ENCODE peak calls at places on chromosomes 6 and 20, in six cellular contexts. Q is ascending aorta, B is sigmoid colon, P is IMR-90, A is cardiac muscle cell, W is uterus. F is an unnamed sample.

GRCh38 chr6:26159417-26160273 is 72.4 kb downstream of the HFE start:
- DNase-seq in Q (no peak), B (no peak), P (no peak), A (peak; percentile 38), W (no peak), F (no peak)

GRCh38 chr20:47493954-47494293 is 7.8 kb upstream of the NCOA3 start:
- DNase-seq in Q (no peak), B (no peak), P (no peak), A (no peak), W (no peak), F (no peak)

GRCh38 chr6:2764610-2765165 is 505 bp upstream of the WRNIP1 start:
- DNase-seq in Q (peak; percentile 82), B (peak; percentile 75), P (peak; percentile 70), A (peak; percentile 82), W (peak; percentile 46), F (peak; percentile 59)

GRCh38 chr20:47558295-47558694 is 56.6 kb downstream of the NCOA3 start:
- DNase-seq in Q (no peak), B (no peak), P (no peak), A (no peak), W (no peak), F (no peak)

GRCh38 chr20:17771206-17772004 is 71.6 kb downstream of the BANF2 start:
- DNase-seq in Q (no peak), B (no peak), P (no peak), A (no peak), W (no peak), F (no peak)

GRCh38 chr6:53984163-53984562 is 127.1 kb upstream of the MLIP start:
- DNase-seq in Q (no peak), B (no peak), P (peak; percentile 94), A (peak; percentile 82), W (no peak), F (no peak)

GRCh38 chr6:43186019-43186418 is 4.0 kb downstream of the CUL9 start:
- DNase-seq in Q (no peak), B (peak; percentile 41), P (no peak), A (no peak), W (no peak), F (no peak)

GRCh38 chr6:105850636-105851035 is 235.5 kb upstream of the PRDM1 start:
- DNase-seq in Q (no peak), B (no peak), P (no peak), A (no peak), W (no peak), F (no peak)

GRCh38 chr6:149140137-149140909 is 177.2 kb upstream of the TAB2 start:
- DNase-seq in Q (no peak), B (no peak), P (no peak), A (peak; percentile 29), W (no peak), F (no peak)

GRCh38 chr6:3865463-3865862 is 16.3 kb downstream of the FAM50B start:
- DNase-seq in Q (no peak), B (no peak), P (no peak), A (no peak), W (no peak), F (no peak)

GRCh38 chr6:100260584-100260983 is 204.1 kb downstream of the SIM1 start:
- DNase-seq in Q (no peak), B (no peak), P (peak; percentile 6), A (peak; percentile 22), W (no peak), F (no peak)

GRCh38 chr6:169589699-169590257 is 112.1 kb downstream of the WDR27 start:
- DNase-seq in Q (no peak), B (no peak), P (no peak), A (no peak), W (no peak), F (no peak)

GRCh38 chr6:139356924-139357323 is 17.5 kb downstream of the CITED2 start:
- DNase-seq in Q (no peak), B (no peak), P (no peak), A (no peak), W (no peak), F (no peak)

GRCh38 chr20:56676001-56676400 is 46.9 kb downstream of the TFAP2C start:
- DNase-seq in Q (no peak), B (no peak), P (no peak), A (no peak), W (no peak), F (no peak)

GRCh38 chr6:44268095-44268628 is 2.1 kb upstream of the TMEM151B start:
- DNase-seq in Q (no peak), B (no peak), P (peak; percentile 46), A (peak; percentile 53), W (peak; percentile 28), F (peak; percentile 67)

GRCh38 chr6:25318589-25318988 is 39.4 kb downstream of the CARMIL1 start:
- DNase-seq in Q (no peak), B (no peak), P (no peak), A (no peak), W (no peak), F (peak; percentile 24)

GRCh38 chr6:39664173-39664572 is 61.0 kb downstream of the KIF6 start:
- DNase-seq in Q (no peak), B (no peak), P (no peak), A (no peak), W (no peak), F (no peak)
- TF ChIP-seq CTCF in Q (peak; percentile 14), B (no peak), P (no peak), A (no peak), W (no peak), F (no peak)

GRCh38 chr20:63924241-63924640 is 29.3 kb downstream of the DNAJC5 start:
- DNase-seq in Q (no peak), B (no peak), P (no peak), A (no peak), W (no peak), F (no peak)

GRCh38 chr20:63920226-63920625 is 25.3 kb downstream of the DNAJC5 start:
- DNase-seq in Q (no peak), B (no peak), P (no peak), A (no peak), W (no peak), F (no peak)

GRCh38 chr20:63919130-63919529 is 24.2 kb downstream of the DNAJC5 start:
- DNase-seq in Q (no peak), B (no peak), P (no peak), A (no peak), W (no peak), F (no peak)

GRCh38 chr20:63926298-63926697 is 29.9 kb downstream of the UCKL1 start:
- DNase-seq in Q (no peak), B (no peak), P (no peak), A (no peak), W (no peak), F (no peak)

GRCh38 chr20:63923626-63924025 is 28.7 kb downstream of the DNAJC5 start:
- DNase-seq in Q (no peak), B (no peak), P (no peak), A (peak; percentile 33), W (no peak), F (no peak)
- H3K4me1 ChIP-seq in Q (peaks cover 5% of the 10 kb centered on the region), B (no peaks in the 10 kb centered on the region), P (no peaks in the 10 kb centered on the region), A (no peaks in the 10 kb centered on the region), W (no peaks in the 10 kb centered on the region), F (no peaks in the 10 kb centered on the region)

GRCh38 chr6:6927437-6928361 is 180.1 kb upstream of the RREB1 start:
- DNase-seq in Q (no peak), B (no peak), P (no peak), A (no peak), W (peak; percentile 35), F (peak; percentile 20)
- TF ChIP-seq CTCF in Q (no peak), B (no peak), P (no peak), A (no peak), W (no peak), F (peak; percentile 20)

DNA sequence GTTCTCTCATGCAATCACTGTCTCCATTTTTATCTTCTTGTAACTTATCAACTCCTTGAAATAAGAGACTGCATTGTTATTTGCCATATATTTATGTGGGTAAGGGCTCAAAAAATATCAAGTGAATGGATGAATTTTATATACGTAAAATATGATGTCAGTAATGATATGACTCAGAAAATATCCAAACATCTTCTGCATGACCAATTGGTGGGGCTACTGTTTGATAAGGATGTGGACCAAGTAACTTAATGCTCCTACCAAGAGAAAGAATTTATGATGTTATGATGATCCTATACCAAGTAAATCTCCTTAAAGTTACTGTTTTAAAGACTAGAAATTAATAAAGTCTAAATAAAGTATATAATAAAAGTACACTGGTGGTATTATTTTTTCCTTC is 103.7 kb downstream of the OGFRL1 start:
- DNase-seq in Q (no peak), B (no peak), P (peak; percentile 83), A (no peak), W (no peak), F (no peak)
- H3K4me1 ChIP-seq in Q (peaks cover 32% of the 10 kb centered on the region), B (no peaks in the 10 kb centered on the region), P (peaks cover 27% of the 10 kb centered on the region), A (peaks cover 4% of the 10 kb centered on the region), W (no peaks in the 10 kb centered on the region), F (no peaks in the 10 kb centered on the region)

GRCh38 chr20:39878321-39878720 is 810.7 kb downstream of the MAFB start:
- DNase-seq in Q (no peak), B (no peak), P (no peak), A (no peak), W (no peak), F (no peak)

GRCh38 chr20:39879296-39879695 is 809.7 kb downstream of the MAFB start:
- DNase-seq in Q (no peak), B (no peak), P (no peak), A (no peak), W (no peak), F (no peak)

GRCh38 chr20:39877792-39878191 is 811.2 kb downstream of the MAFB start:
- DNase-seq in Q (no peak), B (no peak), P (no peak), A (no peak), W (no peak), F (no peak)

GRCh38 chr20:39878809-39879208 is 810.2 kb downstream of the MAFB start:
- DNase-seq in Q (no peak), B (no peak), P (no peak), A (no peak), W (no peak), F (no peak)

GRCh38 chr20:39880890-39881289 is 808.1 kb downstream of the MAFB start:
- DNase-seq in Q (no peak), B (no peak), P (no peak), A (peak; percentile 11), W (no peak), F (no peak)
- TF ChIP-seq CTCF in Q (no peak), B (no peak), P (no peak), A (peak; percentile 15), W (no peak), F (peak; percentile 20)

GRCh38 chr20:10651227-10651990 is 22.4 kb downstream of the JAG1 start:
- DNase-seq in Q (no peak), B (peak; percentile 85), P (peak; percentile 59), A (peak; percentile 79), W (no peak), F (peak; percentile 39)
- H3K4me1 ChIP-seq in Q (peaks cover 93% of the 10 kb centered on the region), B (no peaks in the 10 kb centered on the region), P (peaks cover 37% of the 10 kb centered on the region), A (peaks cover 55% of the 10 kb centered on the region), W (peaks cover 5% of the 10 kb centered on the region), F (peaks cover 27% of the 10 kb centered on the region)

F was measured in BE2C.